ENCODE peak calls at places on chromosome 13, in seven cellular contexts. One of them, this sample, is unnamed.

GRCh38 chr13:73677041-73677589 is 457.1 kb downstream of the KLF12 start:
- DNase-seq in progenitor cell of endocrine pancreas: no peak
- DNase-seq in heart right ventricle: no peak
- DNase-seq in GM23338: no peak
- DNase-seq in fibroblast of lung: peak; percentile 78
- DNase-seq in brain microvascular endothelial cell: peak; percentile 87
- DNase-seq in neural crest cell: no peak
- DNase-seq in this sample: no peak

GRCh38 chr13:20206065-20206725 is 13.5 kb upstream of the GJB2 start:
- DNase-seq in progenitor cell of endocrine pancreas: no peak
- DNase-seq in heart right ventricle: no peak
- DNase-seq in GM23338: peak; percentile 11
- DNase-seq in fibroblast of lung: no peak
- DNase-seq in brain microvascular endothelial cell: no peak
- DNase-seq in neural crest cell: no peak
- DNase-seq in this sample: no peak

GRCh38 chr13:49938274-49938673 is 2.1 kb upstream of the SPRYD7 start:
- DNase-seq in progenitor cell of endocrine pancreas: no peak
- DNase-seq in heart right ventricle: no peak
- DNase-seq in GM23338: no peak
- DNase-seq in fibroblast of lung: no peak
- DNase-seq in brain microvascular endothelial cell: no peak
- DNase-seq in neural crest cell: no peak
- DNase-seq in this sample: no peak

GRCh38 chr13:75223981-75224742 is 257.8 kb downstream of the TBC1D4 start:
- DNase-seq in progenitor cell of endocrine pancreas: no peak
- DNase-seq in heart right ventricle: no peak
- DNase-seq in GM23338: no peak
- DNase-seq in fibroblast of lung: no peak
- DNase-seq in brain microvascular endothelial cell: no peak
- DNase-seq in neural crest cell: no peak
- DNase-seq in this sample: no peak

GRCh38 chr13:35787937-35788336 is 311.4 kb upstream of the MAB21L1 start:
- DNase-seq in progenitor cell of endocrine pancreas: no peak
- DNase-seq in heart right ventricle: no peak
- DNase-seq in GM23338: peak; percentile 29
- DNase-seq in fibroblast of lung: peak; percentile 34
- DNase-seq in brain microvascular endothelial cell: no peak
- DNase-seq in neural crest cell: no peak
- DNase-seq in this sample: no peak

GRCh38 chr13:76293751-76294150 is 592.5 kb downstream of the KCTD12 start:
- DNase-seq in progenitor cell of endocrine pancreas: no peak
- DNase-seq in heart right ventricle: no peak
- DNase-seq in GM23338: no peak
- DNase-seq in fibroblast of lung: peak; percentile 8
- DNase-seq in brain microvascular endothelial cell: peak; percentile 17
- DNase-seq in neural crest cell: no peak
- DNase-seq in this sample: no peak

GRCh38 chr13:59673301-59673700 is 490.4 kb downstream of the DIAPH3 start:
- DNase-seq in progenitor cell of endocrine pancreas: no peak
- DNase-seq in heart right ventricle: no peak
- DNase-seq in GM23338: no peak
- DNase-seq in fibroblast of lung: peak; percentile 65
- DNase-seq in brain microvascular endothelial cell: no peak
- DNase-seq in neural crest cell: no peak
- DNase-seq in this sample: no peak

GRCh38 chr13:76833465-76833864 is 52.7 kb downstream of the KCTD12 start:
- DNase-seq in progenitor cell of endocrine pancreas: no peak
- DNase-seq in heart right ventricle: no peak
- DNase-seq in GM23338: no peak
- DNase-seq in fibroblast of lung: no peak
- DNase-seq in brain microvascular endothelial cell: no peak
- DNase-seq in neural crest cell: no peak
- DNase-seq in this sample: no peak

GRCh38 chr13:100986571-100986970 is 312.0 kb upstream of the TMTC4 start:
- DNase-seq in progenitor cell of endocrine pancreas: no peak
- DNase-seq in heart right ventricle: no peak
- DNase-seq in GM23338: no peak
- DNase-seq in fibroblast of lung: no peak
- DNase-seq in brain microvascular endothelial cell: no peak
- DNase-seq in neural crest cell: no peak
- DNase-seq in this sample: no peak

GRCh38 chr13:110499621-110500281 is 61.8 kb downstream of the RAB20 start:
- DNase-seq in progenitor cell of endocrine pancreas: no peak
- DNase-seq in heart right ventricle: no peak
- DNase-seq in GM23338: no peak
- DNase-seq in fibroblast of lung: peak; percentile 86
- DNase-seq in brain microvascular endothelial cell: no peak
- DNase-seq in neural crest cell: no peak
- DNase-seq in this sample: no peak

GRCh38 chr13:98233127-98233526 is 56.1 kb upstream of the RNF113B start:
- DNase-seq in progenitor cell of endocrine pancreas: no peak
- DNase-seq in heart right ventricle: no peak
- DNase-seq in GM23338: no peak
- DNase-seq in fibroblast of lung: no peak
- DNase-seq in brain microvascular endothelial cell: no peak
- DNase-seq in neural crest cell: no peak
- DNase-seq in this sample: no peak

GRCh38 chr13:48126944-48127814 is 32.3 kb upstream of the MED4 start:
- DNase-seq in progenitor cell of endocrine pancreas: no peak
- DNase-seq in heart right ventricle: peak; percentile 81
- DNase-seq in GM23338: peak; percentile 88
- DNase-seq in fibroblast of lung: peak; percentile 55
- DNase-seq in brain microvascular endothelial cell: peak; percentile 26
- DNase-seq in neural crest cell: no peak
- DNase-seq in this sample: no peak

GRCh38 chr13:60047943-60048342 is 115.8 kb downstream of the DIAPH3 start:
- DNase-seq in progenitor cell of endocrine pancreas: no peak
- DNase-seq in heart right ventricle: no peak
- DNase-seq in GM23338: peak; percentile 43
- DNase-seq in fibroblast of lung: peak; percentile 5
- DNase-seq in brain microvascular endothelial cell: peak; percentile 4
- DNase-seq in neural crest cell: no peak
- DNase-seq in this sample: no peak

GRCh38 chr13:76210262-76210661 is 574.1 kb downstream of the LMO7 start:
- DNase-seq in progenitor cell of endocrine pancreas: no peak
- DNase-seq in heart right ventricle: peak; percentile 27
- DNase-seq in GM23338: no peak
- DNase-seq in fibroblast of lung: peak; percentile 56
- DNase-seq in brain microvascular endothelial cell: peak; percentile 39
- DNase-seq in neural crest cell: no peak
- DNase-seq in this sample: no peak

GRCh38 chr13:44305845-44306244 is 67.8 kb upstream of the SERP2 start:
- DNase-seq in progenitor cell of endocrine pancreas: no peak
- DNase-seq in heart right ventricle: no peak
- DNase-seq in GM23338: peak; percentile 19
- DNase-seq in fibroblast of lung: peak; percentile 78
- DNase-seq in brain microvascular endothelial cell: no peak
- DNase-seq in neural crest cell: peak; percentile 16
- DNase-seq in this sample: no peak

GRCh38 chr13:78599911-78600310 is 3.4 kb downstream of the POU4F1 start:
- DNase-seq in progenitor cell of endocrine pancreas: no peak
- DNase-seq in heart right ventricle: no peak
- DNase-seq in GM23338: no peak
- DNase-seq in fibroblast of lung: no peak
- DNase-seq in brain microvascular endothelial cell: no peak
- DNase-seq in neural crest cell: no peak
- DNase-seq in this sample: no peak

GRCh38 chr13:109569938-109570711 is 216.3 kb downstream of the IRS2 start:
- DNase-seq in progenitor cell of endocrine pancreas: no peak
- DNase-seq in heart right ventricle: no peak
- DNase-seq in GM23338: no peak
- DNase-seq in fibroblast of lung: no peak
- DNase-seq in brain microvascular endothelial cell: no peak
- DNase-seq in neural crest cell: no peak
- DNase-seq in this sample: no peak

GRCh38 chr13:110183925-110184324 is 123.0 kb downstream of the COL4A1 start:
- DNase-seq in progenitor cell of endocrine pancreas: no peak
- DNase-seq in heart right ventricle: no peak
- DNase-seq in GM23338: no peak
- DNase-seq in fibroblast of lung: peak; percentile 11
- DNase-seq in brain microvascular endothelial cell: peak; percentile 49
- DNase-seq in neural crest cell: no peak
- DNase-seq in this sample: no peak

GRCh38 chr13:77696006-77696862 is 1.3 kb upstream of the SLAIN1 start:
- DNase-seq in progenitor cell of endocrine pancreas: no peak
- DNase-seq in heart right ventricle: no peak
- DNase-seq in GM23338: peak; percentile 64
- DNase-seq in fibroblast of lung: peak; percentile 7
- DNase-seq in brain microvascular endothelial cell: no peak
- DNase-seq in neural crest cell: no peak
- DNase-seq in this sample: no peak

GRCh38 chr13:66992683-66993082 is 237.5 kb downstream of the PCDH9 start:
- DNase-seq in progenitor cell of endocrine pancreas: no peak
- DNase-seq in heart right ventricle: no peak
- DNase-seq in GM23338: no peak
- DNase-seq in fibroblast of lung: no peak
- DNase-seq in brain microvascular endothelial cell: no peak
- DNase-seq in neural crest cell: no peak
- DNase-seq in this sample: no peak

GRCh38 chr13:95644611-95645052 is at the start of gene DZIP1:
- DNase-seq in progenitor cell of endocrine pancreas: peak; percentile 59
- DNase-seq in heart right ventricle: peak; percentile 74
- DNase-seq in GM23338: peak; percentile 97
- DNase-seq in fibroblast of lung: peak; percentile 88
- DNase-seq in brain microvascular endothelial cell: peak; percentile 81
- DNase-seq in neural crest cell: peak; percentile 81
- DNase-seq in this sample: peak; percentile 75

GRCh38 chr13:74929436-74929835 is 552.5 kb downstream of the TBC1D4 start:
- DNase-seq in progenitor cell of endocrine pancreas: no peak
- DNase-seq in heart right ventricle: no peak
- DNase-seq in GM23338: no peak
- DNase-seq in fibroblast of lung: no peak
- DNase-seq in brain microvascular endothelial cell: no peak
- DNase-seq in neural crest cell: no peak
- DNase-seq in this sample: no peak

DNA sequence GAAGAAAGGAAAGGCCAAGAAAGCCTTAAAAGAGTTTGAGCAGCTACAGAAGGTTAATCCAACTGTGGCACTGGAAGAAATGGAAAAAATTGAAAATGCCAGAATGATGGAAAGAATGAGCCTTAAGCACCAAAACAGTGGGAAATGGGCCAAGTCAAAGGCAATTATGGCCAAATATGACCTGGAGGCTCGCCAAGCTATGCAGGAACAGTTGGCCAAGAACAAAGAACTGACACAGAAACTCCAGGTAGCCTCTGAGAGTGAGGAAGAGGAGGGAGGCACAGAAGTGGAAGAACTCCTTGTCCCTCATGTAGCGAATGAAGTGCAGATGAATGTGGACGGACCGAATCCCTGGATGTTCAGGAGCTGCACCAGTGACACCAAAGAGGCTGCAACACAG is 5.1 kb downstream of the UTP14C start:
- DNase-seq in progenitor cell of endocrine pancreas: no peak
- DNase-seq in heart right ventricle: no peak
- DNase-seq in GM23338: no peak
- DNase-seq in fibroblast of lung: no peak
- DNase-seq in brain microvascular endothelial cell: no peak
- DNase-seq in neural crest cell: no peak
- DNase-seq in this sample: no peak
- TF ChIP-seq CTCF in progenitor cell of endocrine pancreas: no peak
- TF ChIP-seq CTCF in heart right ventricle: no peak
- TF ChIP-seq CTCF in GM23338: no peak
- TF ChIP-seq CTCF in fibroblast of lung: no peak
- TF ChIP-seq CTCF in brain microvascular endothelial cell: no peak
- TF ChIP-seq CTCF in neural crest cell: no peak
- TF ChIP-seq CTCF in this sample: no peak

GRCh38 chr13:104534847-104535246 is 1468.6 kb upstream of the SLC10A2 start:
- DNase-seq in progenitor cell of endocrine pancreas: no peak
- DNase-seq in heart right ventricle: no peak
- DNase-seq in GM23338: peak; percentile 76
- DNase-seq in fibroblast of lung: no peak
- DNase-seq in brain microvascular endothelial cell: no peak
- DNase-seq in neural crest cell: no peak
- DNase-seq in this sample: no peak
- TF ChIP-seq CTCF in progenitor cell of endocrine pancreas: no peak
- TF ChIP-seq CTCF in heart right ventricle: no peak
- TF ChIP-seq CTCF in GM23338: peak; percentile 66
- TF ChIP-seq CTCF in fibroblast of lung: no peak
- TF ChIP-seq CTCF in brain microvascular endothelial cell: peak; percentile 16
- TF ChIP-seq CTCF in neural crest cell: peak; percentile 31
- TF ChIP-seq CTCF in this sample: no peak

GRCh38 chr13:23629566-23630272 is 59.5 kb downstream of the TNFRSF19 start:
- DNase-seq in progenitor cell of endocrine pancreas: no peak
- DNase-seq in heart right ventricle: no peak
- DNase-seq in GM23338: no peak
- DNase-seq in fibroblast of lung: no peak
- DNase-seq in brain microvascular endothelial cell: no peak
- DNase-seq in neural crest cell: no peak
- DNase-seq in this sample: no peak

GRCh38 chr13:23628765-23629565 is 58.8 kb downstream of the TNFRSF19 start:
- DNase-seq in progenitor cell of endocrine pancreas: no peak
- DNase-seq in heart right ventricle: no peak
- DNase-seq in GM23338: no peak
- DNase-seq in fibroblast of lung: peak; percentile 45
- DNase-seq in brain microvascular endothelial cell: no peak
- DNase-seq in neural crest cell: no peak
- DNase-seq in this sample: no peak

GRCh38 chr13:23631676-23632622 is 61.7 kb downstream of the TNFRSF19 start:
- DNase-seq in progenitor cell of endocrine pancreas: no peak
- DNase-seq in heart right ventricle: no peak
- DNase-seq in GM23338: no peak
- DNase-seq in fibroblast of lung: no peak
- DNase-seq in brain microvascular endothelial cell: no peak
- DNase-seq in neural crest cell: no peak
- DNase-seq in this sample: no peak

GRCh38 chr13:23632741-23633140 is 62.5 kb downstream of the TNFRSF19 start:
- DNase-seq in progenitor cell of endocrine pancreas: no peak
- DNase-seq in heart right ventricle: no peak
- DNase-seq in GM23338: peak; percentile 33
- DNase-seq in fibroblast of lung: no peak
- DNase-seq in brain microvascular endothelial cell: no peak
- DNase-seq in neural crest cell: no peak
- DNase-seq in this sample: no peak

GRCh38 chr13:23630349-23631093 is 60.3 kb downstream of the TNFRSF19 start:
- DNase-seq in progenitor cell of endocrine pancreas: no peak
- DNase-seq in heart right ventricle: no peak
- DNase-seq in GM23338: no peak
- DNase-seq in fibroblast of lung: peak; percentile 62
- DNase-seq in brain microvascular endothelial cell: peak; percentile 28
- DNase-seq in neural crest cell: no peak
- DNase-seq in this sample: no peak
- TF ChIP-seq CTCF in progenitor cell of endocrine pancreas: no peak
- TF ChIP-seq CTCF in heart right ventricle: no peak
- TF ChIP-seq CTCF in GM23338: no peak
- TF ChIP-seq CTCF in fibroblast of lung: no peak
- TF ChIP-seq CTCF in brain microvascular endothelial cell: no peak
- TF ChIP-seq CTCF in neural crest cell: no peak
- TF ChIP-seq CTCF in this sample: no peak

DNA sequence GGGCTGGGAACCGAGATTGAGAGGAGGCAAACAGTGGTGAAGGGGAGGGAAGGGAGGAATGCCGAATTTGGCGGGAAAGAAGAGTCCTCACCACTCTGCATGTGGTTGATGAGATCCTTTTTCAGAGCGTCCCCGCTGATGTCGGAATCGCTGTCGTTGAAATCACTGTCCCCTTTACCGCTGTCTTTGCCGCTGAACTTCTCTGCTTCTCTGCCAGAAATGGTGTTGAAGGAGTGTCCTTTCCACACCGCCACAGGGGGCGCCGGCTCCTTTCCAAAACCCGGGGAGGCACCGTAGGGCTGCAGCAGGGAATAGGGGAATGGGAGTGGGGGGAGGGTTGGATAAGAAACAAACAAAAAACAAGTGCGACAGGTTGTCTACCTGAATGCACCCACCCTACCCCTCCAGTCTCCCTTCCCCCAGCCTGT is 3.1 kb downstream of the PCDH8 start:
- DNase-seq in progenitor cell of endocrine pancreas: peak; percentile 34
- DNase-seq in heart right ventricle: no peak
- DNase-seq in GM23338: peak; percentile 64
- DNase-seq in fibroblast of lung: no peak
- DNase-seq in brain microvascular endothelial cell: no peak
- DNase-seq in neural crest cell: peak; percentile 43
- DNase-seq in this sample: no peak
- TF ChIP-seq CTCF in progenitor cell of endocrine pancreas: peak; percentile 59
- TF ChIP-seq CTCF in heart right ventricle: no peak
- TF ChIP-seq CTCF in GM23338: peak; percentile 48
- TF ChIP-seq CTCF in fibroblast of lung: no peak
- TF ChIP-seq CTCF in brain microvascular endothelial cell: peak; percentile 28
- TF ChIP-seq CTCF in neural crest cell: peak; percentile 54
- TF ChIP-seq CTCF in this sample: no peak

This sample was measured in mesothelial cell of epicardium.